ENCODE peak calls at places on chromosomes 13 and 19, in ten cellular contexts. One of them, this sample, is unnamed.
A peak's percentile ranks its signal among the peaks of the same experiment; 100 is the strongest.

GRCh38 chr19:4988770-4989251 is 19.9 kb downstream of the KDM4B start:
- DNase-seq in A673: no peak
- DNase-seq in foreskin keratinocyte: no peak
- DNase-seq in H9: no peak
- DNase-seq in choroid plexus epithelial cell: peak; percentile 47
- DNase-seq in WTC11: no peak
- DNase-seq in neural progenitor cell: no peak
- DNase-seq in lower lobe of right lung: no peak
- DNase-seq in MCF 10A: no peak
- DNase-seq in progenitor cell of endocrine pancreas: no peak
- DNase-seq in this sample: no peak

GRCh38 chr19:7419777-7420439 is 68.9 kb downstream of the PEX11G start:
- DNase-seq in choroid plexus epithelial cell: no peak
- DNase-seq in neural progenitor cell: no peak
- DNase-seq in foreskin keratinocyte: no peak
- DNase-seq in MCF 10A: no peak
- DNase-seq in lower lobe of right lung: no peak
- DNase-seq in A673: no peak
- DNase-seq in H9: no peak
- DNase-seq in WTC11: no peak
- DNase-seq in progenitor cell of endocrine pancreas: no peak
- DNase-seq in this sample: no peak

GRCh38 chr19:46847528-46847927 is 3.1 kb downstream of the AP2S1 start:
- DNase-seq in WTC11: no peak
- DNase-seq in lower lobe of right lung: no peak
- DNase-seq in foreskin keratinocyte: no peak
- DNase-seq in progenitor cell of endocrine pancreas: no peak
- DNase-seq in choroid plexus epithelial cell: no peak
- DNase-seq in A673: no peak
- DNase-seq in MCF 10A: no peak
- DNase-seq in neural progenitor cell: no peak
- DNase-seq in H9: no peak
- DNase-seq in this sample: no peak

GRCh38 chr19:44005968-44006367 is 3.2 kb downstream of the ZNF230 start:
- DNase-seq in foreskin keratinocyte: no peak
- DNase-seq in choroid plexus epithelial cell: peak; percentile 64
- DNase-seq in progenitor cell of endocrine pancreas: no peak
- DNase-seq in lower lobe of right lung: no peak
- DNase-seq in H9: no peak
- DNase-seq in WTC11: no peak
- DNase-seq in MCF 10A: peak; percentile 17
- DNase-seq in A673: no peak
- DNase-seq in neural progenitor cell: no peak
- DNase-seq in this sample: no peak

GRCh38 chr19:18939922-18940775 is 868 bp downstream of the HOMER3 start:
- DNase-seq in neural progenitor cell: peak; percentile 90
- DNase-seq in A673: peak; percentile 35
- DNase-seq in foreskin keratinocyte: peak; percentile 49
- DNase-seq in H9: peak; percentile 77
- DNase-seq in choroid plexus epithelial cell: peak; percentile 66
- DNase-seq in lower lobe of right lung: no peak
- DNase-seq in progenitor cell of endocrine pancreas: peak; percentile 48
- DNase-seq in MCF 10A: peak; percentile 64
- DNase-seq in WTC11: peak; percentile 80
- DNase-seq in this sample: peak; percentile 55

GRCh38 chr19:2034729-2035589 is 16.1 kb downstream of the MKNK2 start:
- DNase-seq in H9: peak; percentile 98
- DNase-seq in neural progenitor cell: peak; percentile 71
- DNase-seq in choroid plexus epithelial cell: peak; percentile 56
- DNase-seq in MCF 10A: peak; percentile 62
- DNase-seq in progenitor cell of endocrine pancreas: no peak
- DNase-seq in lower lobe of right lung: peak; percentile 85
- DNase-seq in WTC11: peak; percentile 99
- DNase-seq in foreskin keratinocyte: peak; percentile 38
- DNase-seq in A673: peak; percentile 69
- DNase-seq in this sample: peak; percentile 81

GRCh38 chr13:36395280-36395679 is 37.0 kb upstream of the CCNA1 start:
- DNase-seq in WTC11: no peak
- DNase-seq in A673: peak; percentile 71
- DNase-seq in neural progenitor cell: no peak
- DNase-seq in choroid plexus epithelial cell: peak; percentile 85
- DNase-seq in foreskin keratinocyte: peak; percentile 47
- DNase-seq in lower lobe of right lung: no peak
- DNase-seq in MCF 10A: peak; percentile 35
- DNase-seq in progenitor cell of endocrine pancreas: no peak
- DNase-seq in H9: no peak
- DNase-seq in this sample: peak; percentile 17

GRCh38 chr19:6057651-6058365 is 52.5 kb downstream of the RFX2 start:
- DNase-seq in A673: no peak
- DNase-seq in choroid plexus epithelial cell: no peak
- DNase-seq in foreskin keratinocyte: no peak
- DNase-seq in MCF 10A: no peak
- DNase-seq in H9: no peak
- DNase-seq in lower lobe of right lung: no peak
- DNase-seq in progenitor cell of endocrine pancreas: no peak
- DNase-seq in neural progenitor cell: no peak
- DNase-seq in WTC11: no peak
- DNase-seq in this sample: no peak

GRCh38 chr13:47932953-47933687 is 68.0 kb downstream of the SUCLA2 start:
- DNase-seq in neural progenitor cell: peak; percentile 29
- DNase-seq in H9: no peak
- DNase-seq in MCF 10A: no peak
- DNase-seq in progenitor cell of endocrine pancreas: no peak
- DNase-seq in A673: peak; percentile 9
- DNase-seq in choroid plexus epithelial cell: no peak
- DNase-seq in WTC11: no peak
- DNase-seq in lower lobe of right lung: no peak
- DNase-seq in foreskin keratinocyte: no peak
- DNase-seq in this sample: no peak

GRCh38 chr13:111911141-111911720 is 155.7 kb upstream of the SOX1 start:
- DNase-seq in A673: no peak
- DNase-seq in foreskin keratinocyte: no peak
- DNase-seq in MCF 10A: no peak
- DNase-seq in lower lobe of right lung: no peak
- DNase-seq in progenitor cell of endocrine pancreas: no peak
- DNase-seq in neural progenitor cell: no peak
- DNase-seq in choroid plexus epithelial cell: no peak
- DNase-seq in WTC11: no peak
- DNase-seq in H9: peak; percentile 11
- DNase-seq in this sample: no peak

GRCh38 chr13:102873653-102874052 is 27.8 kb downstream of the ERCC5 start:
- DNase-seq in foreskin keratinocyte: peak; percentile 41
- DNase-seq in A673: no peak
- DNase-seq in WTC11: no peak
- DNase-seq in choroid plexus epithelial cell: peak; percentile 72
- DNase-seq in lower lobe of right lung: no peak
- DNase-seq in MCF 10A: peak; percentile 38
- DNase-seq in H9: no peak
- DNase-seq in neural progenitor cell: no peak
- DNase-seq in progenitor cell of endocrine pancreas: no peak
- DNase-seq in this sample: peak; percentile 11

GRCh38 chr19:54155694-54156093 is 3.8 kb downstream of the LENG1 start:
- DNase-seq in lower lobe of right lung: no peak
- DNase-seq in neural progenitor cell: no peak
- DNase-seq in foreskin keratinocyte: no peak
- DNase-seq in WTC11: peak; percentile 38
- DNase-seq in A673: no peak
- DNase-seq in H9: no peak
- DNase-seq in MCF 10A: no peak
- DNase-seq in progenitor cell of endocrine pancreas: no peak
- DNase-seq in choroid plexus epithelial cell: no peak
- DNase-seq in this sample: no peak

GRCh38 chr13:100209857-100210580 is 121.1 kb downstream of the PCCA start:
- DNase-seq in choroid plexus epithelial cell: peak; percentile 47
- DNase-seq in WTC11: no peak
- DNase-seq in foreskin keratinocyte: peak; percentile 75
- DNase-seq in H9: no peak
- DNase-seq in MCF 10A: peak; percentile 67
- DNase-seq in lower lobe of right lung: no peak
- DNase-seq in neural progenitor cell: no peak
- DNase-seq in progenitor cell of endocrine pancreas: no peak
- DNase-seq in A673: no peak
- DNase-seq in this sample: no peak

GRCh38 chr13:94464771-94465170 is 14.7 kb downstream of the DCT start:
- DNase-seq in neural progenitor cell: no peak
- DNase-seq in progenitor cell of endocrine pancreas: no peak
- DNase-seq in lower lobe of right lung: no peak
- DNase-seq in foreskin keratinocyte: no peak
- DNase-seq in WTC11: no peak
- DNase-seq in H9: no peak
- DNase-seq in MCF 10A: no peak
- DNase-seq in choroid plexus epithelial cell: no peak
- DNase-seq in A673: no peak
- DNase-seq in this sample: no peak

GRCh38 chr19:42433503-42434260 is 6.5 kb upstream of the LIPE start:
- DNase-seq in foreskin keratinocyte: no peak
- DNase-seq in WTC11: peak; percentile 85
- DNase-seq in lower lobe of right lung: peak; percentile 78
- DNase-seq in choroid plexus epithelial cell: peak; percentile 63
- DNase-seq in H9: peak; percentile 78
- DNase-seq in progenitor cell of endocrine pancreas: peak; percentile 52
- DNase-seq in neural progenitor cell: peak; percentile 88
- DNase-seq in A673: peak; percentile 51
- DNase-seq in MCF 10A: peak; percentile 90
- DNase-seq in this sample: peak; percentile 60
- TF ChIP-seq CTCF in foreskin keratinocyte: peak; percentile 87
- TF ChIP-seq CTCF in WTC11: peak; percentile 59
- TF ChIP-seq CTCF in lower lobe of right lung: peak; percentile 74
- TF ChIP-seq CTCF in choroid plexus epithelial cell: peak; percentile 63
- TF ChIP-seq CTCF in H9: peak; percentile 96
- TF ChIP-seq CTCF in progenitor cell of endocrine pancreas: peak; percentile 78
- TF ChIP-seq CTCF in neural progenitor cell: peak; percentile 91
- TF ChIP-seq CTCF in A673: peak; percentile 64
- TF ChIP-seq CTCF in MCF 10A: peak; percentile 77
- TF ChIP-seq CTCF in this sample: peak; percentile 76

GRCh38 chr13:85013006-85013405 is 786.2 kb downstream of the SLITRK6 start:
- DNase-seq in foreskin keratinocyte: peak; percentile 55
- DNase-seq in lower lobe of right lung: no peak
- DNase-seq in WTC11: no peak
- DNase-seq in MCF 10A: no peak
- DNase-seq in A673: no peak
- DNase-seq in choroid plexus epithelial cell: no peak
- DNase-seq in H9: no peak
- DNase-seq in progenitor cell of endocrine pancreas: no peak
- DNase-seq in neural progenitor cell: no peak
- DNase-seq in this sample: no peak

GRCh38 chr13:85009447-85009846 is 789.8 kb downstream of the SLITRK6 start:
- DNase-seq in foreskin keratinocyte: no peak
- DNase-seq in progenitor cell of endocrine pancreas: no peak
- DNase-seq in MCF 10A: no peak
- DNase-seq in lower lobe of right lung: no peak
- DNase-seq in neural progenitor cell: no peak
- DNase-seq in H9: no peak
- DNase-seq in A673: no peak
- DNase-seq in choroid plexus epithelial cell: no peak
- DNase-seq in WTC11: no peak
- DNase-seq in this sample: no peak
- TF ChIP-seq CTCF in foreskin keratinocyte: no peak
- TF ChIP-seq CTCF in progenitor cell of endocrine pancreas: no peak
- TF ChIP-seq CTCF in MCF 10A: no peak
- TF ChIP-seq CTCF in lower lobe of right lung: no peak
- TF ChIP-seq CTCF in neural progenitor cell: no peak
- TF ChIP-seq CTCF in H9: no peak
- TF ChIP-seq CTCF in A673: no peak
- TF ChIP-seq CTCF in choroid plexus epithelial cell: no peak
- TF ChIP-seq CTCF in WTC11: no peak
- TF ChIP-seq CTCF in this sample: no peak

GRCh38 chr13:66714795-66715194 is 515.3 kb downstream of the PCDH9 start:
- DNase-seq in choroid plexus epithelial cell: peak; percentile 24
- DNase-seq in progenitor cell of endocrine pancreas: no peak
- DNase-seq in A673: no peak
- DNase-seq in H9: no peak
- DNase-seq in lower lobe of right lung: no peak
- DNase-seq in MCF 10A: no peak
- DNase-seq in foreskin keratinocyte: no peak
- DNase-seq in neural progenitor cell: no peak
- DNase-seq in WTC11: no peak
- DNase-seq in this sample: no peak
- TF ChIP-seq CTCF in choroid plexus epithelial cell: peak; percentile 42
- TF ChIP-seq CTCF in progenitor cell of endocrine pancreas: peak; percentile 20
- TF ChIP-seq CTCF in A673: peak; percentile 36
- TF ChIP-seq CTCF in H9: peak; percentile 41
- TF ChIP-seq CTCF in lower lobe of right lung: no peak
- TF ChIP-seq CTCF in MCF 10A: peak; percentile 17
- TF ChIP-seq CTCF in foreskin keratinocyte: peak; percentile 28
- TF ChIP-seq CTCF in neural progenitor cell: peak; percentile 11
- TF ChIP-seq CTCF in WTC11: no peak
- TF ChIP-seq CTCF in this sample: no peak

DNA sequence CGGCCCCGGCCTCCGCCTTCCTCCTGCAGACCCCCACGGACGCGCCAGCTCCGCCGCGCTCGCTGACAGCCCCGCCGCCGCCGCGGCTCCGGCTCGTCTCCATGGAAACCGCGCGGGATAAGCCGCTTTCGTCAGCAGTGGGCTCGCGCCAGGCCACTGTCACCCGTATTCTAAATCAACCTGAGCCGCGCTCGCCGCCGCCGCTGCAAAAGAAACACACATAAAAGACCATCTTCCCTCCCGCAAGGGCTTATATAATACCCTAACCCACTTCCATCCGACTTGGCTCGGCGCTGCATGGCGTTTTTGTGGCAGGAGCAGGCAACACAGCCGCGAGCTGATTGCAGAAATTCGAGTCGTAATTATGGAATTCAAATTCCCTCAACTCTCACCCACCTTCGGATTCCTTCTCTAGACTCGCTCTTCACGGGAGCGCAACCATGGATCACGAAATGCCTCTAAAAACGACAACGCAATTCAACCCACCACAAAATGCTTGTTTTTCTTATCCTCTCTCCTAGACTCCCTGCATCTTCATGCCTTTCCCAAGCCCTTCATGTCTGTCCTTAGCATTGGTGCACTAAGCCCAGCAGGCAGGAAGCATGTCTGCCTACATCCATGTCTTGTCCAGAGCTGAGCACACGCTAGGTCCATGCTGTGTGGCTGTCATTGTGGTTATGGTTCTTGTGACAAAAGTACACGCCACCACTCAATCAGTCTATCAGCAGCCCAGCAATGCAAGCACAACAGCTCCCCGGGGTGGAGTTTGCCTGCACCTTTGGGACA is at the start of gene AMER2:
- DNase-seq in choroid plexus epithelial cell: peak; percentile 8
- DNase-seq in lower lobe of right lung: no peak
- DNase-seq in foreskin keratinocyte: no peak
- DNase-seq in neural progenitor cell: peak; percentile 86
- DNase-seq in WTC11: peak; percentile 28
- DNase-seq in A673: peak; percentile 86
- DNase-seq in H9: no peak
- DNase-seq in progenitor cell of endocrine pancreas: peak; percentile 34
- DNase-seq in MCF 10A: no peak
- DNase-seq in this sample: peak; percentile 59
- TF ChIP-seq CTCF in choroid plexus epithelial cell: no peak
- TF ChIP-seq CTCF in lower lobe of right lung: no peak
- TF ChIP-seq CTCF in foreskin keratinocyte: no peak
- TF ChIP-seq CTCF in neural progenitor cell: no peak
- TF ChIP-seq CTCF in WTC11: no peak
- TF ChIP-seq CTCF in A673: peak; percentile 11
- TF ChIP-seq CTCF in H9: no peak
- TF ChIP-seq CTCF in progenitor cell of endocrine pancreas: no peak
- TF ChIP-seq CTCF in MCF 10A: no peak
- TF ChIP-seq CTCF in this sample: no peak

GRCh38 chr19:16376649-16377048 is 52.0 kb downstream of the KLF2 start:
- DNase-seq in MCF 10A: peak; percentile 5
- DNase-seq in A673: peak; percentile 19
- DNase-seq in neural progenitor cell: peak; percentile 34
- DNase-seq in H9: peak; percentile 68
- DNase-seq in foreskin keratinocyte: no peak
- DNase-seq in choroid plexus epithelial cell: no peak
- DNase-seq in progenitor cell of endocrine pancreas: no peak
- DNase-seq in lower lobe of right lung: no peak
- DNase-seq in WTC11: peak; percentile 76
- DNase-seq in this sample: no peak
- TF ChIP-seq CTCF in MCF 10A: peak; percentile 22
- TF ChIP-seq CTCF in A673: peak; percentile 46
- TF ChIP-seq CTCF in neural progenitor cell: peak; percentile 52
- TF ChIP-seq CTCF in H9: peak; percentile 75
- TF ChIP-seq CTCF in foreskin keratinocyte: peak; percentile 51
- TF ChIP-seq CTCF in choroid plexus epithelial cell: peak; percentile 51
- TF ChIP-seq CTCF in progenitor cell of endocrine pancreas: peak; percentile 56
- TF ChIP-seq CTCF in lower lobe of right lung: peak; percentile 39
- TF ChIP-seq CTCF in WTC11: peak; percentile 42
- TF ChIP-seq CTCF in this sample: peak; percentile 21

This sample was measured in GM20000.